ENCODE peak calls at places on chromosomes 4 and X, in four cellular contexts. X is H9, Z is tibial artery, N is tibial nerve. G is an unnamed sample.

GRCh38 chrX:132219343-132219768 is at the start of gene RAP2C:
- DNase-seq in N (peak), X (peak), Z (peak), G (peak)

GRCh38 chrX:150429577-150429976 is 66.5 kb downstream of the MAMLD1 start:
- DNase-seq in N (no peak), X (no peak), Z (no peak), G (peak)

GRCh38 chr4:150244600-150244999 is 166.4 kb downstream of the DCLK2 start:
- DNase-seq in Z (no peak), X (no peak), N (no peak), G (no peak)

GRCh38 chrX:3520458-3520857 is 174.0 kb upstream of the MXRA5 start:
- DNase-seq in N (no peak), Z (no peak), X (no peak), G (no peak)

GRCh38 chrX:107025538-107025937 is 25.5 kb upstream of the MORC4 start:
- DNase-seq in N (no peak), X (no peak), Z (no peak), G (no peak)

GRCh38 chr4:74308215-74308614 is at the start of gene EPGN:
- DNase-seq in N (no peak), X (no peak), Z (no peak), G (no peak)

GRCh38 chr4:100311181-100311580 is 120.9 kb upstream of the DDIT4L start:
- DNase-seq in X (peak), N (no peak), Z (no peak), G (peak)

GRCh38 chrX:123648028-123648810 is 84.6 kb downstream of the THOC2 start:
- DNase-seq in X (peak), Z (no peak), N (no peak), G (no peak)

GRCh38 chr4:100644150-100644549 is 126.3 kb upstream of the EMCN start:
- DNase-seq in N (no peak), Z (no peak), X (no peak), G (no peak)

GRCh38 chrX:7233632-7234406 is 85.9 kb upstream of the PUDP start:
- DNase-seq in N (no peak), X (no peak), Z (no peak), G (no peak)

GRCh38 chr4:155526452-155527169 is 140.0 kb upstream of the GUCY1A1 start:
- DNase-seq in X (no peak), N (no peak), Z (no peak), G (no peak)

GRCh38 chr4:174646326-174646725 is 124.0 kb upstream of the HPGD start:
- DNase-seq in X (no peak), Z (no peak), N (no peak), G (no peak)

GRCh38 chr4:2249526-2249991 is 7.6 kb upstream of the HAUS3 start:
- DNase-seq in N (no peak), X (no peak), Z (no peak), G (no peak)

GRCh38 chr4:74033721-74034120 is 4.8 kb downstream of the CXCL3 start:
- DNase-seq in Z (no peak), N (no peak), X (no peak), G (peak)

GRCh38 chr4:138688531-138689181 is 326.9 kb upstream of the NOCT start:
- DNase-seq in X (no peak), Z (no peak), N (no peak), G (no peak)

GRCh38 chr4:138689182-138689546 is 326.4 kb upstream of the NOCT start:
- DNase-seq in Z (no peak), N (no peak), X (no peak), G (no peak)

GRCh38 chr4:138681000-138681604 is 334.5 kb upstream of the NOCT start:
- DNase-seq in X (peak), Z (peak), N (peak), G (peak)

GRCh38 chr4:138689593-138689992 is 326.0 kb upstream of the NOCT start:
- DNase-seq in X (no peak), N (no peak), Z (no peak), G (no peak)

DNA sequence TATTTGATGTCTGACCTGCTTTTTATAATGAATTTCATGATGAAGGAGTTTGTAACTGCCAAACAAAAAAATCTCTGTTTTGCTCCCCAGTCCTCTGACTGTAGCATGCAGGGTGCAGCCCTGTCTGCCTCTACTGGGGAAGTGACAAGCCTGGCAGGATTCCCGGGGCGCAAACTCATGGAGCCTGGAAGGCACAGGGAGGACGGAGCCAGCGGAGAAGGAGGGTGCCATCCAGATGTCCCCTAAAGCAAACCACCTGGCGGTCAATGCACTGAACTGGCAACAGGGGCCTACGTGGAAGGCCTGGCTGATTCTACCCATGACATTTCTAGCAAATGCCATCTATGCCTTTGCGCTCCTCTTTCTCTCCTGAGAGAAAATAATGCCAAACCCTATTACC is 329.5 kb upstream of the NOCT start:
- DNase-seq in N (no peak), X (no peak), Z (no peak), G (no peak)
- H3K27ac ChIP-seq in N (no peak), X (no peak), Z (peak), G (no peak)

DNA sequence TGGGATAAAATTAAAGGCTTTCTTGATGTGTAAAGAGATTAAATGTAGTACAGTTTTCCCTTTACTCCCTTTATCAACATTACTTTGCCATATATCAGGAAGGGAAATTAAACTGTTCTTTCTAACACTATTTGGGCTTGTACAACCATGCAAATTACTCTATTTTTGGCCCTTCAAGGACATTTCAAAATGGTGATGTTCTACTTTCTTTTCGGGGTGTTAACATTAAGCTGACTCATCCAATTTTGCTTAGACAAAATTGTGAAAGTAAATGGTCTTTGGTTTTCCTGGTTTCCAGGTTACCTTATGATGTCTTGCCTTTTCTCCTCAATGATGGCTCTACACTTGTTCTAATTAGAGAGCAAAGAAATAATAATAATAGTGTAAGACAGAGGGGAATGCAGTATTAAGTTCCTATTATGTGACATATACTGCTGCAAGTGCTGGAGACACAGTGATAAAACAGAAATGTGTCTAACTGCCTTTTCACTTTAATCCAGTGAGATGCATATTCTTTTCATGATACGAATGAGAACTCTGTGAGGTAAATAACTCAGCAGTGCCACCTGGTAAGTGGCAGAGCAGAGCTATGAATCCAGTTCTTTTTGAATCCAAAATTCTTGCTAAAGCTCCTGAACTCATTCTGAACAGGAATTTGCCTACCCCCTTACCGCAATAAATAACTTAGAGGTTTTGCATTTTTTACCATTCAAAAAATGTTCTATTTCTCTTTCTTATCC is 35.7 kb upstream of the PDE5A start:
- DNase-seq in N (no peak), X (no peak), Z (no peak), G (no peak)
- H3K27ac ChIP-seq in N (no peak), X (no peak), Z (peak), G (no peak)

GRCh38 chr4:13903851-13904340 is 276.4 kb upstream of the BOD1L1 start:
- DNase-seq in X (no peak), N (no peak), Z (no peak), G (no peak)

GRCh38 chr4:13905543-13905942 is 278.0 kb upstream of the BOD1L1 start:
- DNase-seq in Z (no peak), N (no peak), X (no peak), G (no peak)

GRCh38 chr4:13907255-13907751 is 279.8 kb upstream of the BOD1L1 start:
- DNase-seq in Z (no peak), N (no peak), X (no peak), G (no peak)

GRCh38 chr4:13908455-13908854 is 280.9 kb upstream of the BOD1L1 start:
- DNase-seq in X (no peak), Z (no peak), N (no peak), G (no peak)

GRCh38 chr4:13906727-13907126 is 279.2 kb upstream of the BOD1L1 start:
- DNase-seq in X (no peak), Z (no peak), N (no peak), G (no peak)
- H3K27ac ChIP-seq in X (no peak), Z (peak), N (no peak), G (no peak)

GRCh38 chr4:7829687-7830580 is 109.7 kb downstream of the AFAP1 start:
- DNase-seq in X (no peak), N (no peak), Z (peak), G (no peak)
- H3K27ac ChIP-seq in X (no peak), N (no peak), Z (peak), G (no peak)

GRCh38 chr4:139809207-139810157 is 143.9 kb downstream of the MGST2 start:
- DNase-seq in N (no peak), Z (no peak), X (no peak), G (no peak)
- H3K27ac ChIP-seq in N (peak), Z (no peak), X (no peak), G (no peak)

GRCh38 chr4:3340038-3340702 is 47.3 kb downstream of the RGS12 start:
- DNase-seq in N (no peak), X (no peak), Z (no peak), G (no peak)
- H3K27ac ChIP-seq in N (no peak), X (no peak), Z (no peak), G (no peak)

DNA sequence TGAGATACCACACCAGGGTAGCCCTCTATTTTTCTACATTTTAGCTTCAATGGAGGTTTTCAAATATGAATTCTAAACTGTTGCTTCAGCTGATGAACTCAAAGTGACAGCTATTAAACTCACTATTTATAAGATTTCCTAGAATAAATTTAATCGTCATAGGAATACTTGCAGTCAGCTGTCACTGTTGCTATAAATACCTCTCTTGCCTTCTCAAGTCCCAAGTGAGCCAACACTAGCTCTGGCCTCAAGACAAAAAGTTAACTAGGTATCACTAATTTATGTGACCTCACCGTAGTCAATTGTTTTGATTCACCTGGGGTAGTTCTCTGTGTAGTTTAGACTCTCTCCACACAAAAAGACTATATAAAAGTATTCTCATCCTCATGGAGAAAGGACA is 34.3 kb upstream of the PROM1 start:
- DNase-seq in X (no peak), Z (no peak), N (no peak), G (no peak)
- H3K27ac ChIP-seq in X (no peak), Z (no peak), N (no peak), G (no peak)

GRCh38 chrX:38006283-38006682 is at the start of gene SYTL5:
- DNase-seq in Z (no peak), X (no peak), N (no peak), G (no peak)

GRCh38 chrX:38004046-38004445 is 2.3 kb upstream of the SYTL5 start:
- DNase-seq in N (no peak), Z (no peak), X (no peak), G (no peak)

GRCh38 chrX:38009641-38010040 is 3.3 kb downstream of the SYTL5 start:
- DNase-seq in N (no peak), X (no peak), Z (no peak), G (no peak)

GRCh38 chrX:38008658-38009057 is 2.3 kb downstream of the SYTL5 start:
- DNase-seq in X (no peak), Z (no peak), N (no peak), G (no peak)

GRCh38 chrX:38006778-38007177 is 425 bp downstream of the SYTL5 start:
- DNase-seq in X (no peak), N (no peak), Z (no peak), G (no peak)
- H3K27ac ChIP-seq in X (no peak), N (no peak), Z (no peak), G (no peak)

G was measured in HL-60.